ENCODE peak calls at places on chromosomes 1 and 21, in four cellular contexts. One of them, this sample, is unnamed.

GRCh38 chr1:145847827-145848226 is 2.4 kb downstream of the NUDT17 start:
- DNase-seq in MV-4-11: no peak
- DNase-seq in stimulated activated CD4-positive, alpha-beta T cell treated with anti-CD3 and anti-CD28 coated beads, Interleukin-4, amount 100 ng/mL, for 24 hours: no peak
- DNase-seq in memory B cell: no peak
- DNase-seq in this sample: no peak

GRCh38 chr1:182768973-182769372 is 20.6 kb upstream of the NPL start:
- DNase-seq in MV-4-11: no peak
- DNase-seq in stimulated activated CD4-positive, alpha-beta T cell treated with anti-CD3 and anti-CD28 coated beads, Interleukin-4, amount 100 ng/mL, for 24 hours: no peak
- DNase-seq in memory B cell: no peak
- DNase-seq in this sample: no peak

GRCh38 chr1:31944205-31945089 is 6.3 kb upstream of the PTP4A2 start:
- DNase-seq in MV-4-11: peak
- DNase-seq in stimulated activated CD4-positive, alpha-beta T cell treated with anti-CD3 and anti-CD28 coated beads, Interleukin-4, amount 100 ng/mL, for 24 hours: peak
- DNase-seq in memory B cell: peak
- DNase-seq in this sample: peak

GRCh38 chr1:246032984-246033383 is 474.1 kb downstream of the SMYD3 start:
- DNase-seq in MV-4-11: no peak
- DNase-seq in stimulated activated CD4-positive, alpha-beta T cell treated with anti-CD3 and anti-CD28 coated beads, Interleukin-4, amount 100 ng/mL, for 24 hours: no peak
- DNase-seq in memory B cell: no peak
- DNase-seq in this sample: no peak

GRCh38 chr1:184300446-184300845 is 86.4 kb upstream of the C1orf21 start:
- DNase-seq in MV-4-11: no peak
- DNase-seq in stimulated activated CD4-positive, alpha-beta T cell treated with anti-CD3 and anti-CD28 coated beads, Interleukin-4, amount 100 ng/mL, for 24 hours: no peak
- DNase-seq in memory B cell: no peak
- DNase-seq in this sample: no peak

GRCh38 chr21:36791695-36792451 is 93.0 kb downstream of the SIM2 start:
- DNase-seq in MV-4-11: no peak
- DNase-seq in stimulated activated CD4-positive, alpha-beta T cell treated with anti-CD3 and anti-CD28 coated beads, Interleukin-4, amount 100 ng/mL, for 24 hours: no peak
- DNase-seq in memory B cell: no peak
- DNase-seq in this sample: no peak

GRCh38 chr1:22687191-22687590 is 23.4 kb upstream of the EPHB2 start:
- DNase-seq in MV-4-11: no peak
- DNase-seq in stimulated activated CD4-positive, alpha-beta T cell treated with anti-CD3 and anti-CD28 coated beads, Interleukin-4, amount 100 ng/mL, for 24 hours: no peak
- DNase-seq in memory B cell: no peak
- DNase-seq in this sample: no peak

GRCh38 chr21:38798481-38798882 is 7.2 kb upstream of the ETS2 start:
- DNase-seq in MV-4-11: no peak
- DNase-seq in stimulated activated CD4-positive, alpha-beta T cell treated with anti-CD3 and anti-CD28 coated beads, Interleukin-4, amount 100 ng/mL, for 24 hours: no peak
- DNase-seq in memory B cell: no peak
- DNase-seq in this sample: no peak

GRCh38 chr1:25447547-25447946 is 16.9 kb downstream of the MACO1 start:
- DNase-seq in MV-4-11: no peak
- DNase-seq in stimulated activated CD4-positive, alpha-beta T cell treated with anti-CD3 and anti-CD28 coated beads, Interleukin-4, amount 100 ng/mL, for 24 hours: no peak
- DNase-seq in memory B cell: no peak
- DNase-seq in this sample: no peak

GRCh38 chr1:198465201-198466144 is 75.0 kb downstream of the ATP6V1G3 start:
- DNase-seq in MV-4-11: peak
- DNase-seq in stimulated activated CD4-positive, alpha-beta T cell treated with anti-CD3 and anti-CD28 coated beads, Interleukin-4, amount 100 ng/mL, for 24 hours: no peak
- DNase-seq in memory B cell: peak
- DNase-seq in this sample: peak

GRCh38 chr1:9691726-9692125 is 40.2 kb downstream of the PIK3CD start:
- DNase-seq in MV-4-11: no peak
- DNase-seq in stimulated activated CD4-positive, alpha-beta T cell treated with anti-CD3 and anti-CD28 coated beads, Interleukin-4, amount 100 ng/mL, for 24 hours: no peak
- DNase-seq in memory B cell: no peak
- DNase-seq in this sample: peak

GRCh38 chr1:200869376-200869752 is 3.4 kb upstream of the GPR25 start:
- DNase-seq in MV-4-11: peak
- DNase-seq in stimulated activated CD4-positive, alpha-beta T cell treated with anti-CD3 and anti-CD28 coated beads, Interleukin-4, amount 100 ng/mL, for 24 hours: no peak
- DNase-seq in memory B cell: no peak
- DNase-seq in this sample: no peak

GRCh38 chr21:32214654-32215305 is 64.1 kb downstream of the MIS18A start:
- DNase-seq in MV-4-11: no peak
- DNase-seq in stimulated activated CD4-positive, alpha-beta T cell treated with anti-CD3 and anti-CD28 coated beads, Interleukin-4, amount 100 ng/mL, for 24 hours: no peak
- DNase-seq in memory B cell: no peak
- DNase-seq in this sample: no peak

This sample was measured in OCI-M1.